ENCODE peak calls at places on chromosomes 1 and 21, in six cellular contexts. Q is right lobe of liver, C is A549, E is lower lobe of right lung, W is lung, X is aorta. F is an unnamed sample.

GRCh38 chr21:37536616-37537278 is 170.2 kb downstream of the DYRK1A start:
- DNase-seq in Q (no peak), C (no peak), E (no peak), W (no peak), X (no peak), F (no peak)

GRCh38 chr1:169550294-169550693 is 36.0 kb downstream of the F5 start:
- DNase-seq in Q (no peak), C (peak), E (no peak), W (no peak), X (no peak), F (peak)

GRCh38 chr1:155940531-155940992 is 876 bp upstream of the RXFP4 start:
- DNase-seq in Q (no peak), C (no peak), E (no peak), W (peak), X (no peak), F (peak)

GRCh38 chr1:37795340-37796110 is 1.9 kb downstream of the MANEAL start:
- DNase-seq in Q (peak), C (no peak), E (peak), W (peak), X (peak), F (no peak)

GRCh38 chr1:112934562-112934952 is 21.4 kb downstream of the SLC16A1 start:
- DNase-seq in Q (no peak), C (no peak), E (no peak), W (no peak), X (no peak), F (no peak)

GRCh38 chr1:76759171-76759860 is 108.0 kb upstream of the ST6GALNAC5 start:
- DNase-seq in Q (no peak), C (no peak), E (no peak), W (no peak), X (no peak), F (no peak)

GRCh38 chr1:75745276-75745675 is 20.8 kb downstream of the ACADM start:
- DNase-seq in Q (no peak), C (no peak), E (no peak), W (no peak), X (no peak), F (no peak)

GRCh38 chr1:246647113-246647512 is 77.1 kb upstream of the SCCPDH start:
- DNase-seq in Q (no peak), C (no peak), E (no peak), W (no peak), X (peak), F (peak)

GRCh38 chr1:159970932-159971342 is 16.9 kb upstream of the SLAMF9 start:
- DNase-seq in Q (peak), C (no peak), E (no peak), W (no peak), X (no peak), F (no peak)

GRCh38 chr1:77282187-77282865 is 507 bp downstream of the AK5 start:
- DNase-seq in Q (peak), C (peak), E (peak), W (no peak), X (peak), F (no peak)

GRCh38 chr1:201781447-201781846 is 47.5 kb upstream of the IPO9 start:
- DNase-seq in Q (no peak), C (no peak), E (no peak), W (no peak), X (no peak), F (no peak)

GRCh38 chr1:210416049-210416448 is 87.3 kb downstream of the HHAT start:
- DNase-seq in Q (no peak), C (no peak), E (no peak), W (no peak), X (no peak), F (no peak)

GRCh38 chr21:34511154-34511553 is 856 bp downstream of the KCNE1 start:
- DNase-seq in Q (no peak), C (no peak), E (no peak), W (no peak), X (no peak), F (no peak)

DNA sequence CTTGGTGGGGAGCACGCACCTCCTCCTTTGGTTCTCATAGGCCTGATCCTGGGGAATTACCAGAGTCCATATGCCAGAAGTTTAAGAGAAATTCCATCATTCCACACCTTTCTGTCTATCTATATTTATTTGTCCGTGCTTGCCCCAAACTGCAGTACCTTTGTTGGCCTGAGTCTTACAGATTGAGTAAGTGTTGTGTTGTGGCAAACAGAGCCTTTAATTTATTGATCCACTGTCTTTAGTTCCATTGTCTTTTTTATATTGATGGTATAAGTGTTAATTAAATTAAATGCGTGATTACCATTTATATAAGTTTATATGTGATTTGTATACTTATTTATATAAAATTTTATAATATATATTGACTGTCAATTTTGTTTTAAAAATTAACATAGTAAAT is 4.9 kb downstream of the SH3BGR start:
- DNase-seq in Q (no peak), C (peak), E (no peak), W (no peak), X (no peak), F (no peak)
- H3K4me3 ChIP-seq in Q (no peak), C (no peak), E (no peak), W (no peak), X (no peak), F (no peak)

GRCh38 chr1:182386980-182387379 is 4.6 kb downstream of the GLUL start:
- DNase-seq in Q (no peak), C (no peak), E (no peak), W (no peak), X (no peak), F (no peak)

GRCh38 chr1:182384387-182384960 is 7.1 kb downstream of the GLUL start:
- DNase-seq in Q (no peak), C (no peak), E (no peak), W (no peak), X (no peak), F (no peak)

GRCh38 chr1:182383934-182384333 is 7.7 kb downstream of the GLUL start:
- DNase-seq in Q (no peak), C (no peak), E (no peak), W (no peak), X (no peak), F (no peak)

GRCh38 chr1:182387566-182387965 is 4.0 kb downstream of the GLUL start:
- DNase-seq in Q (no peak), C (no peak), E (no peak), W (no peak), X (no peak), F (no peak)

DNA sequence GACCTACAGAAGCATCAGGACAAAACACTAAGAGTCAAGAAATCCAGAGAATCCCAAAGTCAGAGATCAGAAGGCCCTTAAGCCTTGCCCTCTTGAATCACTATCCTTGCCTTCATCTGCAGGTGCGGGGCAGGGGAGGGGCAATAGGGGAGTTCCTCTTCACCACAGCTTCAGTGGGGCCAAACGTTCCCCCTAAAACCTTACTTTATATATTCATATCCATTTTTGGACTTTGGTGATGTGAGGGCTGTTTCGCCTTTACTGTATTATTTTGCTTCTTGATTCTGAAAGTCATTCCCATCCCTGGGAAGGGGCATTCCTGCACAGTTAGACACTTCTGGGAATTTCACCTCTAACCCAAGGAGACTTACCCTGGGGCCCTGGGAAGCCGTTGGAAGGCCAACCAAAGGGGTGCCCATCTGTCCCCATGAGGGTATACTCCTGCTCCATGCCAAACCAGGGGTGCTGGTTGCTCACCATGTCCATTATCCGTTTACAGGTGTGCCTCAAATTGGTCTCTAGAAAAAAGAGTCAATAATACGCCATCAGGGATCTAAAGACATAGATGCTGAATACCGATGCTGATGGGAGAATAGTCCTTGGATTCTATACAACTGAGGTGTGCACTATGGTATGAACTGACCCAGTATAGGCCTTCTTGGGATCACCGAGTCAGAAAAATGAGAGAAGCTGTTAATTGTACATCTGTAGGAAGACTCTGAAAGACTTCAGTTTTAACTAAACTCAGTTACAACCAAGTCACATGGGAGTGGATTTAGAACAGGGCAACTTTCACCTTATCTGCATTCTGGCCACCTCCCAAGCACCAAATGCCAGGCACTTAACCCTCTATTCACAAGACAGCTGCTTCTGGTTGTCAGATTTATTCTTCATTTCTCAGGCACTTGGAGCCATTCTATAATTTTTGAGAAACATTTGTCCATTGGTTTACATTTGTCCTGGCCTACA is 5.4 kb downstream of the GLUL start:
- DNase-seq in Q (no peak), C (no peak), E (no peak), W (no peak), X (no peak), F (no peak)
- H3K4me3 ChIP-seq in Q (no peak), C (no peak), E (peak), W (no peak), X (no peak), F (no peak)

GRCh38 chr1:15851251-15852035 is 3.9 kb downstream of the SPEN start:
- DNase-seq in Q (no peak), C (no peak), E (no peak), W (no peak), X (no peak), F (no peak)
- H3K4me3 ChIP-seq in Q (no peak), C (no peak), E (no peak), W (no peak), X (no peak), F (peak)

DNA sequence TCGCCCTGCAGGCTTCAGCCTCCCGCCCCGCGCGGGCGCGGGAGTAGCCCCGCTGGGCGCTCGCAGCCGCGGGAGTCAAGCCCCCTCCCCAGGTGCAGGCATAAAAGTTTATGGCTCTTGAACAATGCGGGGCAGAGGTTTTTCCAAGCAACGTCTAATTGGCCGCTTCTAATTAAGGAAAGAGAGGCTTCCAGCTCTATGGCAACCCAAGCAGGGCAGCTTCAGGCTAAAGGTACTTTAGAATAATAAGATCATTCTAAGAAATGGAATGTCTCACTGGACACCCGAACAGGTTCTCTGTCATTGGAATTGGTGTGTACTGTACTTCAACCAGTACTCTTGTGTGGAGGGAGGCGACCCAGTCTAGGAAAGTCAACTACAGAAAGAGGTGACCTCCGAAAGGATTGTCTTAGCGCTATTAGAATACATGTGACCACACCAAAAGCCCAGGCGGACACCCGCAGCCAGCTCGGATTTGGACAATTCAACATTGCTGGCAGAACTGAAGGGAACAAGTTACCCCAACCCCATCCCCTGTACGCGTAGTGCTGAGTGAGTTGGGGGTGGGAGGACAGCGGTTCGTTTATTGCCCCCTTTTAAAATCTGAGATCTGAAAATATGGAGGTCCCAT is 12.5 kb downstream of the NR5A2 start:
- DNase-seq in Q (no peak), C (no peak), E (no peak), W (no peak), X (no peak), F (no peak)
- H3K4me3 ChIP-seq in Q (peak), C (peak), E (peak), W (peak), X (no peak), F (peak)

GRCh38 chr1:22711071-22711470 is 432 bp downstream of the EPHB2 start:
- DNase-seq in Q (no peak), C (no peak), E (no peak), W (no peak), X (no peak), F (no peak)

GRCh38 chr1:22709227-22709626 is 1.4 kb upstream of the EPHB2 start:
- DNase-seq in Q (no peak), C (peak), E (no peak), W (no peak), X (no peak), F (no peak)

GRCh38 chr1:22711591-22712501 is 1.2 kb downstream of the EPHB2 start:
- DNase-seq in Q (no peak), C (no peak), E (no peak), W (no peak), X (no peak), F (no peak)

GRCh38 chr1:22709891-22710687 is 550 bp upstream of the EPHB2 start:
- DNase-seq in Q (peak), C (peak), E (peak), W (no peak), X (peak), F (peak)

GRCh38 chr1:22710688-22711024 is at the start of gene EPHB2:
- DNase-seq in Q (peak), C (peak), E (no peak), W (no peak), X (no peak), F (no peak)
- H3K4me3 ChIP-seq in Q (peak), C (peak), E (peak), W (peak), X (peak), F (peak)

GRCh38 chr21:23936991-23937390 is 1670.3 kb downstream of the MRPL39 start:
- DNase-seq in Q (no peak), C (no peak), E (no peak), W (no peak), X (no peak), F (no peak)

GRCh38 chr21:23936224-23936623 is 1671.1 kb downstream of the MRPL39 start:
- DNase-seq in Q (no peak), C (no peak), E (no peak), W (no peak), X (no peak), F (peak)

GRCh38 chr21:23939369-23940065 is 1667.8 kb downstream of the MRPL39 start:
- DNase-seq in Q (no peak), C (no peak), E (no peak), W (no peak), X (no peak), F (no peak)
- H3K4me3 ChIP-seq in Q (no peak), C (no peak), E (no peak), W (no peak), X (no peak), F (no peak)

DNA sequence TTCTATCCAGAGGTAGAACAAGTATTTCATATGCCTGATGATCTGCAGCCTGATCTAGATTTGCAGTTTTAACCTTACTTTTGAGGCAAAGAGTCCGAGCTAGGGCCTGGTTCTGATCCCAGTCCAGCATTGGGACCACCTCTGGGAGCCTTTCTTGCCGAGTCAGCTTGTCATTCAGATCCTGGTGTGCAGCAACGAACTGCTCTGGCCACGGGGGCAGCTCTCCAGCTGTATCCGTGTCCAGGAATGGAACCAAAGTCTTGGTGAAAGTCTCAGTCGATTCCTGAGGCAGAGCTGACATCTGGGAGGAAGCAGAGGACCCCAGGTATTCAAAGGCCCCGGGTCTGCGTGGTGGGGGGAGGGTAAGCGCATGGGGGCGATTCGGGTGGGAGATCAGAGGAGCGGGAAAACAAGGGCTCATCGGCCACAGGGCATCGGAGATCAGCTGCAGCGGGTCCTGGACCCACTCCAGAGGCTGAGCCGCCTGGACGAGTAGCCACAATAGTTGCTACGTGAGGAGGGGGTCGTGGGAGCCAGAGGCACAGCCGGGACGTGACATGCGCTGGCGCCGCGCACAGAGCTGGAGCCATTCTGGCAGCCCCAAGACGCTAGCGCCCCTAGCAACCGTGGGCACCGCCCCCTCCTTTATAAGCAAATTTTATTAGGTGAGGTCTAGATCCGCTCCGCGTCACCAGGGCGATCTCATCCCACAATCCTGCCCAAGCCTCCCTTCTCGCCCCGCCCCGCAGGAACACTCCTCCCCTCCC is 32.4 kb upstream of the BSDC1 start:
- DNase-seq in Q (no peak), C (no peak), E (peak), W (no peak), X (peak), F (no peak)
- H3K4me3 ChIP-seq in Q (no peak), C (no peak), E (peak), W (no peak), X (no peak), F (peak)

GRCh38 chr1:4796999-4797375 is 142.6 kb downstream of the AJAP1 start:
- DNase-seq in Q (no peak), C (no peak), E (no peak), W (no peak), X (no peak), F (no peak)

GRCh38 chr1:4794020-4794780 is 139.8 kb downstream of the AJAP1 start:
- DNase-seq in Q (no peak), C (no peak), E (no peak), W (no peak), X (no peak), F (no peak)

GRCh38 chr1:4797429-4797828 is 143.0 kb downstream of the AJAP1 start:
- DNase-seq in Q (no peak), C (no peak), E (no peak), W (no peak), X (no peak), F (no peak)

GRCh38 chr1:4792565-4792964 is 138.2 kb downstream of the AJAP1 start:
- DNase-seq in Q (no peak), C (no peak), E (no peak), W (no peak), X (no peak), F (no peak)

DNA sequence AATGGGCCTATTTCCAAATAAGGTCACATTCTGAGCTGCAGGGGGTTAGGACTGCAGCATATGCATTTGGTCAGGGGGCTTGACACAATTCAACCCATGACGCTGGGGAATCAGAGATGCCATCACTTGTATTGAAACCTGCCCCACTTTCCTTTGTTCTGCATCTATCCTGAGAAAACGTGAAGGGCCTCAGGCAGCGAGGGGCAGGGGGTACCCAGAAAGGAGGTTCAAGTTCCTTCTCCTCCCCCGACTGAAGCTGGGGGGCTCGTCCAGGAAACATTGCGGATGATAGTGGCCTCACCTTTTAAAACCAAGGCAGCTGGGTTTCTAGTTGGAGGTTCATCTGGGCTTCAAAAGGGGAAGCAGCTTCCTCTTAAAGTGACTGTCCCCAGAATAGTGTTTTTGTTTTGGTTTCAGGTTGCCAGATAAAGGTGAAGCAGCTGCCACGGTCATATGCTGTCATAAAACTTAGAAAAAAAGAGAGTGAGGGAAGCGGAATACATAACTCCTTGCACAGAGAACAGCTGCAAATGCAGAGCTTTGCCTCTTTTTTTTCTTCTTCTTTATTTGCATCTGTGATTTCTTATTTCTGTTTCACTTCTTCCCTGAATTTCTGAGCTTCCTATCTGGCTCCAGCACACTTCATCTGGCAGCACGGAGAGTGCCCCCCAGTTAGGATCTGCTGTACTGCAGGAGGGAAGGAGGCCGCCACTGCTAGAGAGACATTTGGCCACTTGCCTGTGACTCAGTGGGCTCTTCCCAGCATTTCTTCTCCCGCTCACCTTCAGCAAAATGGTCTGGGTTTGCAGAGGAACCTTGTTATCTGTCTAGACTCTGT is 142.0 kb downstream of the AJAP1 start:
- DNase-seq in Q (no peak), C (no peak), E (no peak), W (no peak), X (no peak), F (no peak)
- H3K4me3 ChIP-seq in Q (no peak), C (no peak), E (no peak), W (no peak), X (no peak), F (no peak)

DNA sequence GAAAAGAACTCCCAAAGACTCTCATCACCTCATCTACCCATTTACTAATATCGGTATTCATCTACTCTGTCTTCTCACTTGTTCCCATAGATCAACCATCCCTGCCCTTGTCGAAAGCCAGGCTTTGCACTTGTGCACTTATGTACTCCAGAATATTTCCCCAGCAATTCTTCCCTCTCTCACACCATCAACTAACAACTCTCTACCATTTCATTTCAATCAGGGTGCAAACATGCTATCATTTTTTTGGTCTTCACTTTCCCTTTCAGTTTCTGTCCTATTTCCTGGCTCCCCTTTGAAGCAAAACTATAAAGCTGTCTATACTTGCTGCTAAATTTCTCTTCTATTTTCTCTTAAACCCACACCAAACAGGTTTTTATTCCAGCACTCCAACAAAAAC is 6.7 kb downstream of the C1orf105 start:
- DNase-seq in Q (no peak), C (no peak), E (no peak), W (no peak), X (no peak), F (no peak)
- H3K4me3 ChIP-seq in Q (no peak), C (no peak), E (no peak), W (no peak), X (no peak), F (no peak)

F was measured in astrocyte of the cerebellum.